ENCODE peak calls at places on chromosome 17, in seven cellular contexts. B, Q, R, L, O, E and H are unnamed samples.

GRCh38 chr17:45852535-45853297 is 8.0 kb downstream of the SPPL2C start:
- DNase-seq in R (peak; percentile 64), Q (peak; percentile 48), O (no peak), B (peak; percentile 79), E (peak; percentile 50), L (peak; percentile 59), H (peak; percentile 20)

GRCh38 chr17:50534222-50534978 is 1.9 kb downstream of the EPN3 start:
- DNase-seq in L (peak; percentile 89), E (no peak), B (no peak), R (no peak), O (peak; percentile 73), Q (no peak), H (no peak)

GRCh38 chr17:56925088-56925487 is 11.2 kb upstream of the TRIM25 start:
- DNase-seq in L (no peak), E (no peak), Q (no peak), R (no peak), O (no peak), B (no peak), H (no peak)

GRCh38 chr17:8946071-8946470 is 19.4 kb downstream of the PIK3R5 start:
- DNase-seq in O (no peak), R (no peak), Q (no peak), L (no peak), E (no peak), B (no peak), H (no peak)

GRCh38 chr17:66542183-66542966 is 240.0 kb downstream of the PRKCA start:
- DNase-seq in E (no peak), B (peak; percentile 81), R (peak; percentile 69), O (no peak), L (no peak), Q (no peak), H (no peak)

GRCh38 chr17:67582632-67583230 is 135.0 kb upstream of the NOL11 start:
- DNase-seq in R (no peak), E (no peak), B (no peak), Q (no peak), O (no peak), L (peak; percentile 89), H (no peak)

GRCh38 chr17:37133131-37133530 is 184.4 kb downstream of the AATF start:
- DNase-seq in O (no peak), B (no peak), R (no peak), E (no peak), L (no peak), Q (no peak), H (no peak)

GRCh38 chr17:72063756-72064461 is 56.9 kb upstream of the SOX9 start:
- DNase-seq in R (no peak), E (no peak), B (no peak), L (no peak), O (no peak), Q (no peak), H (no peak)

GRCh38 chr17:52885882-52886281 is 727.4 kb upstream of the CA10 start:
- DNase-seq in E (no peak), L (no peak), B (peak; percentile 15), O (no peak), R (no peak), Q (no peak), H (no peak)

GRCh38 chr17:3004150-3004801 is 59.1 kb downstream of the OR1D5 start:
- DNase-seq in R (no peak), Q (peak; percentile 99), E (peak; percentile 100), L (peak; percentile 100), B (peak; percentile 97), O (peak; percentile 100), H (peak; percentile 71)

GRCh38 chr17:3992370-3992769 is 28.1 kb upstream of the ATP2A3 start:
- DNase-seq in L (no peak), E (no peak), Q (no peak), B (no peak), O (no peak), R (no peak), H (no peak)

GRCh38 chr17:50918933-50919296 is 52.8 kb upstream of the TOB1 start:
- DNase-seq in B (no peak), E (no peak), R (peak; percentile 76), Q (no peak), O (no peak), L (no peak), H (peak; percentile 35)

GRCh38 chr17:10698116-10698818 is 873 bp downstream of the ADPRM start:
- DNase-seq in E (no peak), Q (no peak), O (no peak), B (peak; percentile 11), L (no peak), R (peak; percentile 13), H (peak; percentile 11)

GRCh38 chr17:66364508-66365203 is 62.2 kb downstream of the PRKCA start:
- DNase-seq in L (no peak), R (no peak), B (no peak), E (no peak), O (no peak), Q (no peak), H (no peak)

DNA sequence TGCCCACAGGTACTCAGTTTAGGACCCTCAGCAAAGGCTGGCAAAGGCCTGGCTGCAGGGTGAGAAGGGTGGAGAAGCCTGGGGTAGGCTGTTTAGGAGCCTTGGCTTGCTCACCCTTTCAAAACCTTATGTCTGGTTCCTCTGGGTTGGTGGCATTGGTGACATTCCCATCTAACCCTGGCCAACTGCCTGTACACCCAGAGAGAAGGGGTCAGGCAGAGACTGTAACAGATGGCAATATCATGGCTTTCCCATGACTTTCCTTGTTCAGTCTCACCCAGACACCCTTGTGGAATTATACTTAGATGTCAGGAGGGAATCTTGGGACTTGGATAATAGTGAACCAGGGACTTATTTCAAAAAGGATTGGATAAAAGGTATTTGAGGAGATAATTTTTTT is 18.5 kb upstream of the LLGL1 start:
- DNase-seq in B (no peak), L (no peak), E (no peak), Q (no peak), R (no peak), O (no peak), H (no peak)
- H3K36me3 ChIP-seq in B (peaks cover 84% of the 10 kb centered on the region), L (peaks cover 14% of the 10 kb centered on the region), E (no peaks in the 10 kb centered on the region), Q (no peaks in the 10 kb centered on the region), R (peaks cover 73% of the 10 kb centered on the region), O (peaks cover 14% of the 10 kb centered on the region), H (peaks cover 52% of the 10 kb centered on the region)

DNA sequence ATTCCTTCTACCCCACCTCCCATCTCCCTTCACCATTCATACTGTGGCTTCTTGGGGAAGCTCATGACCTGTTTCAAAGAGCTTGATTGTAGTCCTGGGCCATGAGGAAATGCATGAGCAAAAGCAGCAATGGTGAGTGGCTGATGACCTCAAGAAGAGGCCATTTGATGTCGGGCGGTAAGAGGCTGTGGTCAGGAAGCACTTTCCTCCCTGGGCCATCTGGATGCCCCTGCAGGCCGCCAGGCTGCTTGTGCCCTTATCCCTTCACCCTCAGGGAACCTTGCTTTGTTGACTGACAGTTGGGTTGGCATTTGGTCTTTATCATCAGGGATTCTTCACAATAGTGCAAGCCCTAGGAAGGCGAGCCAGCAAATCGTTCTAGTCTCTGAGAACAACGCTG is 78.3 kb upstream of the TBX2 start:
- DNase-seq in E (no peak), R (no peak), O (no peak), B (no peak), Q (no peak), L (no peak), H (no peak)
- H3K4me1 ChIP-seq in E (no peaks in the 10 kb centered on the region), R (no peaks in the 10 kb centered on the region), O (no peaks in the 10 kb centered on the region), B (peaks cover 37% of the 10 kb centered on the region), Q (no peaks in the 10 kb centered on the region), L (no peaks in the 10 kb centered on the region), H (no peaks in the 10 kb centered on the region)

DNA sequence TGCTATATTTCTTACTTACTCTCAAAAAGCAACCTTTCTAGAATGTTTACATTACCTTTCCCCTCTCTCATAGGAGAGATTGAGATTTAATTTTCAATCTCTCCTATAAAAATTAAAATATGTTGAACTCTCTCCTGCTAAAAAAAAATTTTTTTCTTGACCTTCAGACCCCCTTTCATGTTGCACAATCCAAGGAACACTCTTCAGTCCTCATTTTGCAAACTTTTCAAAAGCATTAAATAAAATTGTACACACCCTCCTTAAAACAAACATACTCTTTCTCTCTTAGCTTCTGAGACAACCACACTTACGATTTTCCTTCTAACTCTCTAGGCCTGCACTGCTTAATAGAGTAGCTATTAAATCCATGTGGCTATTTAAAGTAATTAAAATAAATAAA is 8.6 kb upstream of the ABCA6 start:
- DNase-seq in Q (no peak), L (no peak), R (no peak), O (no peak), B (no peak), E (no peak), H (no peak)
- H3K36me3 ChIP-seq in Q (no peaks in the 10 kb centered on the region), L (no peaks in the 10 kb centered on the region), R (no peaks in the 10 kb centered on the region), O (no peaks in the 10 kb centered on the region), B (no peaks in the 10 kb centered on the region), E (no peaks in the 10 kb centered on the region), H (peaks cover 4% of the 10 kb centered on the region)

DNA sequence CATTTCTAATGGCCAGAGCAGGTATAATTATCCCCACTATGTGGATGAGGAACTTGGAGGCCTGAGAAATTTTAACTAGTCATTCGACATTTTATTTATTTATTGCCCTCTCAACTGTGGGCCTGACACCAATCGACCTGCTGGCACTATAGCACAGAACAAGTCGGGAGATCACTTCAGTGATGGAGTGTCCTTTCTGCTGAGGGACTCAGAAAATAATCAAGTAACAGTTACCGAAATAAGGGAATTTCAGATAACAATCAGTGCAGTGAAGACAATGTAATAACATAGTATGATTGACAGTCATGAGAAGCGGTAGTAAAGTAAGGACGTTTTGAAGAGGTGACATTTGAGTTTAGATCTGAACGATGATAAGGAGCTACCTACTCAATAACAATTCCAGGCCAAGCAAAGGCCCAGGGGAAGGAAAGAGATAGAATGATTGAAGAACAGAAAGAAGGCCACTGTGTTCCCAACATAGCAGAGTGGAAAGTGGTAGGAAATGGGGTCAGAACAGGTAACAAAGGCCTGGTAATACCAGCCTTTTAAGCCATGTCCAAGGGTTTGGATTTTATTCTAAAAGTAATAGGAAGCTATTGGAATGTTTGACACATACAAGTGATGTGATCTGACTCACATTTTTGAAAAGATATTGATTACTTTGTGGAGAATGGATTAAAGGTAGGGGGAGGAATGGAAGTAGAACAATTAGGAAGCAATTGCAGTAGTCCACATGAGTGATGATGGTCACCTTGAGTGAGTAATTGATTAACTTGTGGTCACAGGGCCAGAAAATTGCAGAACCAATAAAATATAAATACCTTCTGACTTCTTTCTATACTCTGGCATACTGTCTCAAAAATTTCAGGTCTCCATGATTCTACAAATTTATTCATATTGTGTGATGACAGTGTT is 1.4 kb downstream of the STXBP4 start:
- DNase-seq in B (no peak), L (no peak), E (no peak), O (no peak), R (peak; percentile 14), Q (no peak), H (no peak)
- H3K4me1 ChIP-seq in B (peaks cover 2% of the 10 kb centered on the region), L (peaks cover 43% of the 10 kb centered on the region), E (peaks cover 2% of the 10 kb centered on the region), O (no peaks in the 10 kb centered on the region), R (peaks cover 27% of the 10 kb centered on the region), Q (peaks cover 4% of the 10 kb centered on the region), H (peaks cover 18% of the 10 kb centered on the region)

GRCh38 chr17:38710603-38710962 is 5.5 kb downstream of the MLLT6 start:
- DNase-seq in R (no peak), L (no peak), B (no peak), Q (no peak), O (no peak), E (no peak), H (no peak)

GRCh38 chr17:38711792-38712571 is 6.9 kb downstream of the MLLT6 start:
- DNase-seq in B (no peak), Q (peak; percentile 78), O (no peak), L (peak; percentile 67), E (no peak), R (no peak), H (no peak)

GRCh38 chr17:38712593-38712992 is 7.5 kb downstream of the MLLT6 start:
- DNase-seq in L (no peak), R (no peak), O (no peak), Q (no peak), E (no peak), B (no peak), H (no peak)

GRCh38 chr17:38709864-38710602 is 5.0 kb downstream of the MLLT6 start:
- DNase-seq in R (no peak), Q (no peak), O (no peak), B (peak; percentile 93), E (no peak), L (no peak), H (no peak)

GRCh38 chr17:38710985-38711384 is 5.9 kb downstream of the MLLT6 start:
- DNase-seq in E (no peak), Q (no peak), R (no peak), O (no peak), L (no peak), B (no peak), H (no peak)
- H3K36me3 ChIP-seq in E (no peaks in the 10 kb centered on the region), Q (peaks cover 2% of the 10 kb centered on the region), R (peaks cover 78% of the 10 kb centered on the region), O (peaks cover 19% of the 10 kb centered on the region), L (no peaks in the 10 kb centered on the region), B (peaks cover 12% of the 10 kb centered on the region), H (peaks cover 79% of the 10 kb centered on the region)